ENCODE peak calls at places on chromosomes 4 and X, in five cellular contexts. X is neuronal stem cell, Q is upper lobe of right lung, F is body of pancreas, K is uterus. Y is an unnamed sample.

GRCh38 chr4:154441124-154441523 is 50.5 kb downstream of the DCHS2 start:
- DNase-seq in X (no peak), Q (no peak), F (no peak), K (no peak), Y (no peak)

GRCh38 chr4:14695411-14695810 is 306.9 kb upstream of the CPEB2 start:
- DNase-seq in X (no peak), Q (no peak), F (no peak), K (no peak), Y (no peak)

GRCh38 chrX:48833531-48834138 is 1.8 kb downstream of the PCSK1N start:
- DNase-seq in X (no peak), Q (no peak), F (no peak), K (no peak), Y (no peak)

GRCh38 chr4:69517674-69518073 is 22.0 kb upstream of the UGT2B4 start:
- DNase-seq in X (no peak), Q (no peak), F (no peak), K (no peak), Y (no peak)

GRCh38 chr4:118120120-118120760 is 86.0 kb downstream of the NDST3 start:
- DNase-seq in X (no peak), Q (peak; percentile 31), F (no peak), K (no peak), Y (no peak)

GRCh38 chrX:119676949-119677653 is 15.9 kb downstream of the SEPTIN6 start:
- DNase-seq in X (no peak), Q (no peak), F (no peak), K (no peak), Y (no peak)

GRCh38 chrX:127574829-127575228 is 477.4 kb downstream of the ACTRT1 start:
- DNase-seq in X (no peak), Q (no peak), F (no peak), K (no peak), Y (no peak)

GRCh38 chr4:127930175-127930574 is 34.8 kb downstream of the MFSD8 start:
- DNase-seq in X (no peak), Q (no peak), F (no peak), K (no peak), Y (no peak)

GRCh38 chr4:158535130-158535614 is 13.5 kb downstream of the RXFP1 start:
- DNase-seq in X (no peak), Q (no peak), F (no peak), K (no peak), Y (no peak)

GRCh38 chrX:40383360-40383759 is 197.4 kb upstream of the ATP6AP2 start:
- DNase-seq in X (no peak), Q (no peak), F (no peak), K (no peak), Y (no peak)

GRCh38 chr4:144820706-144821105 is 174.8 kb downstream of the HHIP start:
- DNase-seq in X (peak; percentile 18), Q (no peak), F (no peak), K (no peak), Y (no peak)

GRCh38 chr4:3747582-3747906 is 18.6 kb upstream of the ADRA2C start:
- DNase-seq in X (no peak), Q (no peak), F (no peak), K (no peak), Y (no peak)

GRCh38 chr4:122009524-122009923 is 57.7 kb upstream of the TRPC3 start:
- DNase-seq in X (no peak), Q (no peak), F (no peak), K (no peak), Y (no peak)

GRCh38 chrX:82677281-82677680 is 830.8 kb upstream of the POU3F4 start:
- DNase-seq in X (no peak), Q (no peak), F (no peak), K (no peak), Y (no peak)

GRCh38 chr4:176277162-176277904 is 8.3 kb upstream of the ASB5 start:
- DNase-seq in X (peak; percentile 30), Q (no peak), F (peak; percentile 69), K (peak; percentile 43), Y (peak; percentile 69)

GRCh38 chr4:73381214-73381613 is 22.9 kb upstream of the ALB start:
- DNase-seq in X (no peak), Q (no peak), F (no peak), K (no peak), Y (no peak)

GRCh38 chrX:140141444-140142029 is 176.2 kb upstream of the CXorf66 start:
- DNase-seq in X (peak; percentile 43), Q (no peak), F (peak; percentile 27), K (no peak), Y (peak; percentile 71)

GRCh38 chrX:10726647-10727046 is 106.3 kb upstream of the MID1 start:
- DNase-seq in X (no peak), Q (no peak), F (no peak), K (no peak), Y (no peak)

GRCh38 chr4:44448548-44449443 is at the start of gene KCTD8:
- DNase-seq in X (peak; percentile 93), Q (peak; percentile 87), F (peak; percentile 83), K (peak; percentile 83), Y (peak; percentile 88)

GRCh38 chr4:151922811-151923210 is 162.0 kb upstream of the GATB start:
- DNase-seq in X (no peak), Q (no peak), F (no peak), K (no peak), Y (no peak)

GRCh38 chr4:26056406-26056805 is 142.4 kb downstream of the SMIM20 start:
- DNase-seq in X (no peak), Q (no peak), F (no peak), K (no peak), Y (no peak)

GRCh38 chr4:84379881-84380618 is 119.0 kb downstream of the NKX6-1 start:
- DNase-seq in X (no peak), Q (no peak), F (no peak), K (no peak), Y (peak; percentile 65)

GRCh38 chrX:2664497-2664896 is 26.6 kb upstream of the CD99 start:
- DNase-seq in X (no peak), Q (no peak), F (no peak), K (peak; percentile 38), Y (no peak)

GRCh38 chrX:123219916-123220315 is 35.8 kb downstream of the GRIA3 start:
- DNase-seq in X (no peak), Q (no peak), F (no peak), K (no peak), Y (peak; percentile 79)

GRCh38 chr4:42625366-42625765 is 31.5 kb downstream of the ATP8A1 start:
- DNase-seq in X (no peak), Q (no peak), F (no peak), K (no peak), Y (no peak)
- H3K4me1 ChIP-seq in X (no peaks in the 10 kb centered on the region), Q (peaks cover 17% of the 10 kb centered on the region), F (peaks cover 21% of the 10 kb centered on the region), K (no peaks in the 10 kb centered on the region), Y (peaks cover 8% of the 10 kb centered on the region)

GRCh38 chr4:55018978-55019377 is 106.4 kb downstream of the KDR start:
- DNase-seq in X (no peak), Q (no peak), F (no peak), K (no peak), Y (no peak)

GRCh38 chr4:55020131-55020530 is 105.3 kb downstream of the KDR start:
- DNase-seq in X (no peak), Q (no peak), F (no peak), K (no peak), Y (no peak)

GRCh38 chr4:55016131-55016530 is 109.3 kb downstream of the KDR start:
- DNase-seq in X (no peak), Q (no peak), F (no peak), K (no peak), Y (no peak)

GRCh38 chr4:55017406-55017805 is 108.0 kb downstream of the KDR start:
- DNase-seq in X (no peak), Q (no peak), F (no peak), K (no peak), Y (no peak)

GRCh38 chr4:55018521-55018920 is 106.9 kb downstream of the KDR start:
- DNase-seq in X (no peak), Q (no peak), F (no peak), K (no peak), Y (no peak)
- H3K4me1 ChIP-seq in X (no peaks in the 10 kb centered on the region), Q (no peaks in the 10 kb centered on the region), F (no peaks in the 10 kb centered on the region), K (no peaks in the 10 kb centered on the region), Y (no peaks in the 10 kb centered on the region)

DNA sequence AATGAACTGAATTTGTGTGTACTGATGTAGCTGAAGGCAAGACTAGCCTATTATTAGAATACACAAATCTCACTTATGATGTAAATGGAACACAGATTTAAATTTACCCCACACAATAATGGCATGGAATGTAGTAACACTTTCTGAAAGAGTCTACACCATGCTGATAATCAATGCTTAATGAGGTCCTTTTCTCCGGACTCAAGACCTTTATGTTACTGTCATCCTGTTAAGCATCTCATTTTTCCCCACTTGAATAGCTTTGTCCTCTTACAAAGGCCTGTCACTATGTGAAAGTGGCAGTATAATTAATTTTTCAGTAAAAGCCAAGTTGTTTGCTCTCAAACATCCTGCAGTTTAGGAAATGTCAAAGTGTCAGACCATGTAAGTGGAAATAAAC is 96.5 kb downstream of the GPC3 start:
- DNase-seq in X (no peak), Q (no peak), F (no peak), K (no peak), Y (peak; percentile 15)
- H3K4me1 ChIP-seq in X (peaks cover 9% of the 10 kb centered on the region), Q (no peaks in the 10 kb centered on the region), F (peaks cover 7% of the 10 kb centered on the region), K (no peaks in the 10 kb centered on the region), Y (peaks cover 9% of the 10 kb centered on the region)

DNA sequence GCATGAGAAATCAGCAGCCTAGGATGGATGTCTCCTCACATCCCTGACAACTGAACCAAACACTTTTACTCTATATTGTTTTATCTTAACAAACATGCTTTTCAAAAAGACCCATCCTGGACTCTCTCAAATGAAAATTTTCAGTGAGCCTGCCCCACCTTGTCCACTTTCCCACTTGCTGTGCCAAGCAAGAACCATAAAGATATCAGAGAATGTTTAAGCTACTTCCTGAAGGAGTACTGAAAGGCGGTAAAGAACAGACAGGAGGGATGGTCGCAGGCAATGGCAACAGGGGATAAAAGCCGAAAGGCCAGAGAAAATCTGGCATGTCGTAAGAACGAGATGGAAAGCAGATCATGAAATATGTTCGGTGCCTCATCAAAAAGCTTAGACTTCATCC is 10.5 kb downstream of the APBB2 start:
- DNase-seq in X (no peak), Q (no peak), F (no peak), K (no peak), Y (no peak)
- H3K4me1 ChIP-seq in X (no peaks in the 10 kb centered on the region), Q (peaks cover 54% of the 10 kb centered on the region), F (peaks cover 39% of the 10 kb centered on the region), K (peaks cover 7% of the 10 kb centered on the region), Y (peaks cover 27% of the 10 kb centered on the region)